ENCODE peak calls at places on chromosomes 13 and 19, in nine cellular contexts. A is breast epithelium; I is heart left ventricle; B is ACHN; H is SW480; D is NCI-H510A; N is right cardiac atrium; X is ecto neural progenitor cell; R is activated T-helper 2 cell treated with anti-CD3 and anti-CD28 coated beads, Interferon-gamma antibody, Interleukin-2, Interleukin-4, amounts not matched to agents 10 μg/mL and 5 μg/mL and 100 μg/mL, durations not matched to agents 14 hours and 24 hours and 36 hours. M is an unnamed sample.

GRCh38 chr13:72290962-72291681 is 424.1 kb upstream of the DACH1 start:
- DNase-seq in R (no peak), N (no peak), B (peak), X (no peak), D (no peak), I (no peak), H (peak), A (no peak), M (no peak)

GRCh38 chr13:32315255-32316029 is at the start of the genes BRCA2 and ZAR1L:
- DNase-seq in X (peak), D (peak), B (peak), N (peak), I (peak), H (peak), R (peak), A (peak), M (peak)

GRCh38 chr19:58170860-58171259 is 12.0 kb upstream of the ZNF274 start:
- DNase-seq in N (no peak), R (no peak), X (no peak), B (no peak), H (peak), D (no peak), I (no peak), A (no peak), M (no peak)

GRCh38 chr19:12695090-12695489 is 1.3 kb downstream of the FBXW9 start:
- DNase-seq in D (no peak), H (no peak), I (no peak), A (no peak), X (no peak), N (no peak), R (no peak), B (no peak), M (no peak)

GRCh38 chr13:75180805-75181455 is 301.0 kb downstream of the TBC1D4 start:
- DNase-seq in I (no peak), R (no peak), D (no peak), A (no peak), X (no peak), N (no peak), B (peak), H (no peak), M (no peak)

GRCh38 chr19:45506991-45507863 is at the start of gene VASP:
- DNase-seq in I (peak), X (peak), B (peak), H (peak), D (peak), R (peak), N (peak), A (peak), M (peak)

GRCh38 chr13:97015661-97016350 is 21.5 kb upstream of the OXGR1 start:
- DNase-seq in X (no peak), H (peak), N (no peak), B (no peak), D (no peak), A (no peak), R (no peak), I (no peak), M (no peak)

GRCh38 chr19:41299755-41300089 is 10.2 kb upstream of the CCDC97 start:
- DNase-seq in D (peak), R (no peak), H (peak), N (peak), A (no peak), X (no peak), I (peak), B (no peak), M (peak)

GRCh38 chr13:112726018-112726767 is 36.4 kb downstream of the ATP11A start:
- DNase-seq in I (no peak), X (no peak), A (no peak), B (no peak), N (no peak), D (no peak), H (no peak), R (no peak), M (no peak)

GRCh38 chr13:95137096-95137495 is 164.2 kb downstream of the ABCC4 start:
- DNase-seq in D (no peak), X (no peak), H (no peak), B (no peak), R (no peak), N (no peak), A (no peak), I (no peak), M (no peak)

GRCh38 chr13:73914119-73914518 is 220.1 kb downstream of the KLF12 start:
- DNase-seq in A (no peak), H (no peak), D (no peak), N (no peak), R (no peak), X (no peak), B (no peak), I (peak), M (no peak)

GRCh38 chr13:41854758-41855157 is 106.2 kb downstream of the VWA8 start:
- DNase-seq in R (no peak), I (no peak), H (no peak), A (no peak), D (no peak), B (no peak), N (no peak), X (no peak), M (no peak)

GRCh38 chr19:45059258-45059965 is 16.9 kb downstream of the ZNF296 start:
- DNase-seq in B (peak), R (peak), D (peak), I (peak), A (no peak), N (peak), X (peak), H (peak), M (peak)

GRCh38 chr19:1445185-1445931 is 4.6 kb upstream of the APC2 start:
- DNase-seq in I (peak), D (no peak), B (peak), R (peak), H (peak), X (peak), N (peak), A (no peak), M (peak)

GRCh38 chr13:49064459-49064858 is 88.7 kb downstream of the FNDC3A start:
- DNase-seq in A (no peak), R (no peak), B (no peak), N (no peak), D (no peak), X (no peak), H (no peak), I (no peak), M (no peak)

GRCh38 chr19:13225973-13226865 is 76.0 kb downstream of the IER2 start:
- DNase-seq in R (no peak), X (no peak), N (no peak), I (no peak), A (no peak), H (no peak), D (no peak), B (no peak), M (no peak)

GRCh38 chr19:38021356-38021755 is 114.3 kb downstream of the SIPA1L3 start:
- DNase-seq in N (no peak), A (no peak), X (no peak), B (no peak), H (no peak), D (no peak), I (no peak), R (no peak), M (no peak)

GRCh38 chr13:51818771-51819511 is 15.0 kb upstream of the DHRS12 start:
- DNase-seq in R (no peak), A (no peak), B (no peak), X (no peak), I (no peak), N (no peak), D (no peak), H (no peak), M (peak)

GRCh38 chr19:55677572-55678028 is 2.6 kb downstream of the EPN1 start:
- DNase-seq in I (no peak), N (no peak), X (no peak), R (no peak), H (no peak), D (no peak), B (no peak), A (no peak), M (no peak)

M was measured in gastrocnemius medialis.